ENCODE peak calls at places on chromosome 4, in five cellular contexts. Z, F, T, I and P are unnamed samples.

GRCh38 chr4:139331185-139331584 is 28.9 kb upstream of the NDUFC1 start:
- DNase-seq in Z (no peak), F (no peak), T (peak), I (no peak), P (no peak)

GRCh38 chr4:112766422-112766821 is 129.5 kb downstream of the LARP7 start:
- DNase-seq in Z (peak), F (peak), T (peak), I (no peak), P (no peak)

GRCh38 chr4:77931452-77932135 is 69.0 kb downstream of the MRPL1 start:
- DNase-seq in Z (no peak), F (peak), T (peak), I (no peak), P (no peak)

GRCh38 chr4:173794662-173795061 is 264.6 kb upstream of the HAND2 start:
- DNase-seq in Z (no peak), F (no peak), T (peak), I (no peak), P (no peak)

GRCh38 chr4:143260750-143261149 is 75.9 kb upstream of the GAB1 start:
- DNase-seq in Z (no peak), F (no peak), T (no peak), I (no peak), P (no peak)

GRCh38 chr4:26830016-26830415 is 30.6 kb upstream of the STIM2 start:
- DNase-seq in Z (no peak), F (no peak), T (no peak), I (no peak), P (no peak)

GRCh38 chr4:26885912-26886274 is 25.3 kb downstream of the STIM2 start:
- DNase-seq in Z (no peak), F (no peak), T (peak), I (no peak), P (no peak)

GRCh38 chr4:16582526-16582925 is 315.9 kb downstream of the LDB2 start:
- DNase-seq in Z (no peak), F (no peak), T (no peak), I (no peak), P (no peak)

GRCh38 chr4:42397256-42397634 is at the start of gene SHISA3:
- DNase-seq in Z (peak), F (no peak), T (peak), I (peak), P (peak)

GRCh38 chr4:47468686-47469365 is 5.3 kb upstream of the COMMD8 start:
- DNase-seq in Z (no peak), F (peak), T (no peak), I (no peak), P (no peak)

GRCh38 chr4:116027311-116027710 is 913.9 kb upstream of the NDST4 start:
- DNase-seq in Z (no peak), F (no peak), T (no peak), I (no peak), P (no peak)

GRCh38 chr4:109424093-109424818 is 9.4 kb upstream of the SEC24B start:
- DNase-seq in Z (no peak), F (no peak), T (no peak), I (no peak), P (no peak)

GRCh38 chr4:114780205-114780604 is 181.6 kb downstream of the UGT8 start:
- DNase-seq in Z (peak), F (peak), T (peak), I (no peak), P (no peak)

GRCh38 chr4:180578175-180578574 is 1665.0 kb upstream of the TENM3 start:
- DNase-seq in Z (no peak), F (no peak), T (no peak), I (no peak), P (no peak)

GRCh38 chr4:67891645-67892044 is 7.8 kb upstream of the TMPRSS11D start:
- DNase-seq in Z (no peak), F (no peak), T (no peak), I (no peak), P (no peak)

GRCh38 chr4:10050171-10051120 is 29.1 kb upstream of the SLC2A9 start:
- DNase-seq in Z (peak), F (no peak), T (peak), I (no peak), P (no peak)

GRCh38 chr4:81215219-81215892 is at the start of gene PRKG2:
- DNase-seq in Z (no peak), F (peak), T (no peak), I (no peak), P (no peak)

GRCh38 chr4:5256416-5256815 is 205.1 kb downstream of the STK32B start:
- DNase-seq in Z (no peak), F (no peak), T (no peak), I (no peak), P (no peak)

GRCh38 chr4:84493092-84493850 is 5.8 kb downstream of the NKX6-1 start:
- DNase-seq in Z (no peak), F (no peak), T (no peak), I (no peak), P (no peak)

GRCh38 chr4:36325499-36325898 is 44.1 kb downstream of the DTHD1 start:
- DNase-seq in Z (no peak), F (no peak), T (peak), I (no peak), P (no peak)

GRCh38 chr4:67332627-67333026 is 212.7 kb downstream of the CENPC start:
- DNase-seq in Z (peak), F (peak), T (peak), I (no peak), P (no peak)

GRCh38 chr4:175215208-175215607 is 297.1 kb downstream of the ADAM29 start:
- DNase-seq in Z (no peak), F (no peak), T (no peak), I (no peak), P (no peak)

GRCh38 chr4:80492761-80493160 is 157.2 kb downstream of the CFAP299 start:
- DNase-seq in Z (peak), F (no peak), T (peak), I (no peak), P (no peak)

GRCh38 chr4:128519163-128519810 is 231.7 kb upstream of the PGRMC2 start:
- DNase-seq in Z (no peak), F (no peak), T (no peak), I (no peak), P (no peak)

GRCh38 chr4:112127048-112127637 is 18.1 kb upstream of the FAM241A start:
- DNase-seq in Z (no peak), F (no peak), T (no peak), I (no peak), P (no peak)

GRCh38 chr4:47705326-47705981 is 132.4 kb downstream of the CORIN start:
- DNase-seq in Z (no peak), F (no peak), T (peak), I (no peak), P (no peak)

GRCh38 chr4:186669159-186669720 is 54.4 kb downstream of the FAT1 start:
- DNase-seq in Z (no peak), F (peak), T (peak), I (no peak), P (no peak)

GRCh38 chr4:7183161-7183560 is 9.2 kb upstream of the SORCS2 start:
- DNase-seq in Z (no peak), F (no peak), T (peak), I (no peak), P (no peak)

GRCh38 chr4:12729384-12729783 is 754.8 kb downstream of the RAB28 start:
- DNase-seq in Z (no peak), F (no peak), T (peak), I (no peak), P (no peak)

GRCh38 chr4:11507920-11508319 is 79.2 kb upstream of the HS3ST1 start:
- DNase-seq in Z (peak), F (no peak), T (no peak), I (no peak), P (no peak)

GRCh38 chr4:52704133-52704532 is 45.0 kb upstream of the USP46 start:
- DNase-seq in Z (no peak), F (no peak), T (peak), I (no peak), P (no peak)

GRCh38 chr4:113907559-113907958 is 71.9 kb downstream of the ARSJ start:
- DNase-seq in Z (no peak), F (no peak), T (no peak), I (no peak), P (no peak)

GRCh38 chr4:121370729-121371325 is 10.0 kb downstream of the QRFPR start:
- DNase-seq in Z (peak), F (peak), T (peak), I (no peak), P (no peak)

GRCh38 chr4:154192585-154192984 is 299.0 kb downstream of the DCHS2 start:
- DNase-seq in Z (no peak), F (no peak), T (no peak), I (no peak), P (no peak)

GRCh38 chr4:94995684-94996394 is 238.1 kb downstream of the BMPR1B start:
- DNase-seq in Z (no peak), F (no peak), T (peak), I (peak), P (no peak)

GRCh38 chr4:33160126-33160525 is 2440.0 kb downstream of the PCDH7 start:
- DNase-seq in Z (no peak), F (peak), T (peak), I (no peak), P (no peak)

GRCh38 chr4:169311643-169312365 is 41.0 kb upstream of the SH3RF1 start:
- DNase-seq in Z (peak), F (peak), T (peak), I (no peak), P (peak)

GRCh38 chr4:105060628-105061027 is 86.0 kb upstream of the TET2 start:
- DNase-seq in Z (no peak), F (no peak), T (peak), I (no peak), P (no peak)

DNA sequence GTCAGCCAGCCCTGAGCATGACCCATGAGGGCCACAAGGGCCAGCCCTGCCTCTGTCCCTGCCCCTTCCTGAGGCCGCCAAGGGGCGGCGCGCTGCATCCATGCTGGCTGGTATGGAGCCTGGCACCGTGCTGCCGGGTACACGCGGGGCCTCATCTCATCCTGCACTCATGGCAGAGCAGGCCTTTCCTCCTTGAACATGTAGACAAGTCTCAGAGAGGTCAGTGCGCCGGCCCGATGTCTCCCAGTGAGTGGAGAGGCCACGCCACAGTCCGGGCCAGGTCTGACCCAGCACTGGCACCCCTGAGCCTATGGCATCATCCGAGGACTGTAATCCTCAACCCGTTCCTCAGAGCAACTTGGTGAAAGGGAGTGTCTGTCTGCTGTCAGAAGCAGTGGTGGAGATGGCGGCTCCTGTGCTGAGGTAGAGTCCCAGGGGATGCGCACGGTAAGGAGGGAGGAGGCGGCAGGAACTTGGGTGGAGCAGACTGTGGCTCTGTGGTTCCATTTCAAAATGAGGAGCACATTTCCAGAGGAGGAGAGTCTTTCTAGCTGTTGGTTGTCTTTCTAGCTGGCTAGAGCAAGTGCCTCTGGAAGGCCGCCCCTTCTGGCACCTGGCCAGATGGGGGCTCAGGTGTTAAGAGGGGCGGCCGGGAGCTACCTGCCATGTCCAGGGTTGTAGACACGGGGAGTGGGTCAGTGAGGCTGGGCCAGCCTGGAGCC is 32.8 kb downstream of the TRMT44 start:
- DNase-seq in Z (no peak), F (no peak), T (no peak), I (peak), P (no peak)
- TF ChIP-seq CTCF in Z (no peak), F (peak), T (no peak), I (peak), P (no peak)

DNA sequence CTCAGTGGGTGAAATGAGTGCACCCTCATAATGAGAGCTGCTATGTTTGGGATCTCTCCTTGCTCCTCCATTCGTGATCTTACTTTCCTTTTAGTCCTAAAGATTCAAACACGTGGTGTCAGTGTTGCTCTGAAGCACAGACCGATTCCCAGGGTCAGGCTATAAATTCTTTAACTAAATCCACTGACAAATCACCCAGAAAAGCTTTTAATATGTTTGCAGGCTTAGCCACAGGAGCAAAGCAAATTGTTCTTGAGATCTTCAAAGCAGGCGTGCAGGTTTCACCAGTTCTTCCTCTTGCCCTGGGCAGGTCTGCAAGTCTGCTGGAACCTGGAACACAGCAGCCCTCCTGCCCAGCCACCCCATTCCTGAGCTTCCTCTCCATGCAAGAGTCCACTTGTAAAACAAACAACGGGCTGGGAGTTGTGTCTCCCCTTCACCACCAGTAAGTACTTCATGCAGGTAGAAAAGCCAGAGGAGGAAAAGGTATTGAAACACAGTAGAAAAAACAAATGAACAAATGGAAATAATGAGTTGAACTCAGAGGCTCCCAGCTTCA is 70.1 kb upstream of the ENPP6 start:
- DNase-seq in Z (peak), F (peak), T (peak), I (no peak), P (no peak)
- TF ChIP-seq CTCF in Z (no peak), F (peak), T (peak), I (peak), P (peak)

DNA sequence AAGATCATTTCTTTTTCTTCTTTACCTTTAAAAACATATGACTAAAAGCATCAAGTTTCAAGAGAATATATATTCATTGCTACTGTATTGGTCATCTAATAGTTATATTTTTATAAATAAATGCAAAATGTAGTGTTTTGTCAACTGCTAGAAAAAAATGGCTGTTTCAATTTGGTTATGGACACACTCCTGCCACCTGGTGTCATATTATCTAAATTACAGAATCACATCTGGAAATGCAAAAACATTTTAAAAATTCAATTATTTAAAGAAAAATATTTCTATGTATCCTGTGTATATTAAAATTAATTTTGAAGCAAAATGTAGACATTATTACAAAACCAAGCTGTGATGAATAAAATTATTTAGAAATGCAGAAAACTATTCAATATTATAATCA is 329.4 kb upstream of the PCDH18 start:
- DNase-seq in Z (no peak), F (no peak), T (peak), I (no peak), P (no peak)
- TF ChIP-seq CTCF in Z (no peak), F (peak), T (peak), I (peak), P (peak)

GRCh38 chr4:137532869-137533236 is 559 bp upstream of the PCDH18 start:
- DNase-seq in Z (no peak), F (no peak), T (no peak), I (no peak), P (no peak)

GRCh38 chr4:137531951-137532868 is at the start of gene PCDH18:
- DNase-seq in Z (peak), F (peak), T (peak), I (peak), P (no peak)

GRCh38 chr4:137529432-137529831 is 2.9 kb downstream of the PCDH18 start:
- DNase-seq in Z (no peak), F (no peak), T (no peak), I (no peak), P (no peak)

GRCh38 chr4:137530176-137530575 is 2.1 kb downstream of the PCDH18 start:
- DNase-seq in Z (no peak), F (peak), T (no peak), I (no peak), P (no peak)

DNA sequence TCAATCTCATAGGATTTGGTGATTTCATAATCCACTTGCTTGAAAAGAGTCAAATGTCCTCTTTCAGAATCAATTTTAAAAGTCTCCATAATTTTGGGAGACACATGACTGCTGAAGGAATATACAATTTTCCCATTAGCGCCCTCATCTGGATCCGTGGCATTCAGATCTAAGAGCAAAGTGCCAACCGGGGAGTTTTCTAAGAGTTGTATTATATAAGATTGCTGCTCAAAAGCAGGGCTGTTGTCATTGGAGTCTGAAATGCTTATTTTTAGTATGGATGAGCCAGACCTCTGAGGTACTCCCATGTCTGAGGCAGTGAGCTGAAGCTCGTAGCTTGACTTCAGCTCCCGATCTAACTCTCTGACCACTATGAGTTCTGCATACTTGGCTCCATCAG is 1.2 kb downstream of the PCDH18 start:
- DNase-seq in Z (no peak), F (peak), T (no peak), I (no peak), P (no peak)
- TF ChIP-seq CTCF in Z (no peak), F (peak), T (no peak), I (no peak), P (peak)

GRCh38 chr4:73865697-73866096 is 3.5 kb upstream of the CXCL1 start:
- DNase-seq in Z (no peak), F (no peak), T (no peak), I (no peak), P (no peak)

GRCh38 chr4:73864973-73865372 is 4.2 kb upstream of the CXCL1 start:
- DNase-seq in Z (no peak), F (no peak), T (peak), I (no peak), P (no peak)

GRCh38 chr4:73866236-73866635 is 3.0 kb upstream of the CXCL1 start:
- DNase-seq in Z (no peak), F (no peak), T (peak), I (no peak), P (no peak)

GRCh38 chr4:73862357-73862756 is 6.8 kb upstream of the CXCL1 start:
- DNase-seq in Z (no peak), F (no peak), T (peak), I (no peak), P (no peak)

DNA sequence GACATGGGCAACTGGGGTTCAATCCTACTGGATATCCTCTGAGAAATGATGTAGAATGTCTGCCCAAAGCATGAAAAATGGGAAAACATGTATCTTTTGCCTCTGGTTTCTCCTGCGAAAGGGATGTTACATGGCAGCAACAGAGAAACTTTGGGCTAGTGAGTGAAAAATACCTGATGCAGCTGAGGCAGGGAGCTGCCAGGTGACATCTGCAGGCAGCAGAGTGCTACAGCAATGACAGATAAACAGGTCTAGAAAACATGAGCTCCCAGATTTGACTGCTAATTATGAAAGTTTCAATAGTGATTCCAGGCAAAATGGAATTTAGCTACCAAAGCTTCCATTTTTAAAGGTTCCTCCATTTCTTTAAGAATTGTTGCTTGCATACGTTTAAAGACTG is 4.8 kb upstream of the CXCL1 start:
- DNase-seq in Z (peak), F (no peak), T (peak), I (no peak), P (no peak)
- TF ChIP-seq CTCF in Z (peak), F (peak), T (peak), I (no peak), P (no peak)

DNA sequence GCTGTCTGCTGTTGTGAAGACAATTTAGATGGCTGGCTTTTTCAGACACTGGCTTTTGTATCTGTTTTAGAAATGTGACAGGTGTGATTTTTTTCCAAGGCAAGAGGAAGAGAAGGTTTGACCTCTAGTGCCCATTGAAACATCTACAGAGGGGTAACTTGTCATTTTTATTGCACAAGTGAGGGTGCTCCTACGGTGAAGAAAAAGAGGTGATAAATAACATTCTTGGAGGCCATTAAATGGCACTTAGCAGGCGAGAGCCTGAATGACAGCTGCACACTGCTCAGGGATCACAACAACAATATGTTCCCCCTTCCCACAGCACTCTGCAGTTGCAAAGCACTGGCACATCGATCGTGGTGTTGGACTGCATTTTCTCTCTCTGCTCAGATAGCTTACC is 23.0 kb downstream of the FAM184B start:
- DNase-seq in Z (no peak), F (no peak), T (no peak), I (no peak), P (no peak)
- TF ChIP-seq CTCF in Z (no peak), F (no peak), T (no peak), I (no peak), P (no peak)